ENCODE peak calls at places on chromosomes 12 and 14, in seven cellular contexts. One of them, this sample, is unnamed.

GRCh38 chr12:6369916-6370575 is 5.3 kb downstream of the SCNN1A start:
- DNase-seq in GM13976: no peak
- DNase-seq in colonic mucosa: no peak
- DNase-seq in amniotic epithelial cell: peak
- DNase-seq in fibroblast of lung: peak
- DNase-seq in WTC11: no peak
- DNase-seq in AG04450: no peak
- DNase-seq in this sample: no peak

GRCh38 chr12:130988261-130989175 is 34.8 kb downstream of the ADGRD1 start:
- DNase-seq in WTC11: no peak
- DNase-seq in fibroblast of lung: no peak
- DNase-seq in amniotic epithelial cell: no peak
- DNase-seq in colonic mucosa: no peak
- DNase-seq in GM13976: no peak
- DNase-seq in AG04450: no peak
- DNase-seq in this sample: no peak

GRCh38 chr12:130875193-130875592 is 3.3 kb downstream of the RAN start:
- DNase-seq in GM13976: no peak
- DNase-seq in amniotic epithelial cell: no peak
- DNase-seq in WTC11: no peak
- DNase-seq in AG04450: no peak
- DNase-seq in fibroblast of lung: no peak
- DNase-seq in colonic mucosa: no peak
- DNase-seq in this sample: no peak

GRCh38 chr12:43396671-43397070 is 155.3 kb downstream of the ADAMTS20 start:
- DNase-seq in colonic mucosa: no peak
- DNase-seq in WTC11: no peak
- DNase-seq in GM13976: no peak
- DNase-seq in AG04450: no peak
- DNase-seq in amniotic epithelial cell: no peak
- DNase-seq in fibroblast of lung: no peak
- DNase-seq in this sample: no peak

GRCh38 chr12:55955800-55956508 is 9.9 kb downstream of the PMEL start:
- DNase-seq in GM13976: no peak
- DNase-seq in fibroblast of lung: peak
- DNase-seq in AG04450: no peak
- DNase-seq in amniotic epithelial cell: peak
- DNase-seq in WTC11: no peak
- DNase-seq in colonic mucosa: no peak
- DNase-seq in this sample: peak

GRCh38 chr12:91511795-91512420 is 329.3 kb upstream of the DCN start:
- DNase-seq in AG04450: no peak
- DNase-seq in WTC11: no peak
- DNase-seq in amniotic epithelial cell: no peak
- DNase-seq in colonic mucosa: no peak
- DNase-seq in fibroblast of lung: no peak
- DNase-seq in GM13976: no peak
- DNase-seq in this sample: no peak

GRCh38 chr12:114166360-114166759 is 200.2 kb upstream of the RBM19 start:
- DNase-seq in colonic mucosa: no peak
- DNase-seq in amniotic epithelial cell: peak
- DNase-seq in WTC11: peak
- DNase-seq in fibroblast of lung: peak
- DNase-seq in AG04450: peak
- DNase-seq in GM13976: peak
- DNase-seq in this sample: no peak

GRCh38 chr12:53600490-53601295 is 25.5 kb downstream of the ATF7 start:
- DNase-seq in fibroblast of lung: no peak
- DNase-seq in colonic mucosa: no peak
- DNase-seq in WTC11: no peak
- DNase-seq in AG04450: no peak
- DNase-seq in GM13976: no peak
- DNase-seq in amniotic epithelial cell: no peak
- DNase-seq in this sample: no peak

GRCh38 chr12:95623554-95624170 is 72.4 kb upstream of the USP44 start:
- DNase-seq in WTC11: peak
- DNase-seq in AG04450: peak
- DNase-seq in fibroblast of lung: peak
- DNase-seq in colonic mucosa: peak
- DNase-seq in amniotic epithelial cell: peak
- DNase-seq in GM13976: peak
- DNase-seq in this sample: peak

GRCh38 chr12:58372298-58372697 is 430.9 kb downstream of the ATP23 start:
- DNase-seq in fibroblast of lung: no peak
- DNase-seq in AG04450: no peak
- DNase-seq in WTC11: no peak
- DNase-seq in amniotic epithelial cell: no peak
- DNase-seq in colonic mucosa: no peak
- DNase-seq in GM13976: peak
- DNase-seq in this sample: no peak

GRCh38 chr12:117526756-117527479 is 165.5 kb upstream of the NOS1 start:
- DNase-seq in AG04450: no peak
- DNase-seq in WTC11: no peak
- DNase-seq in amniotic epithelial cell: no peak
- DNase-seq in colonic mucosa: no peak
- DNase-seq in fibroblast of lung: no peak
- DNase-seq in GM13976: no peak
- DNase-seq in this sample: no peak

GRCh38 chr14:99769123-99769522 is 24.1 kb upstream of the EML1 start:
- DNase-seq in amniotic epithelial cell: no peak
- DNase-seq in GM13976: no peak
- DNase-seq in AG04450: no peak
- DNase-seq in colonic mucosa: no peak
- DNase-seq in WTC11: no peak
- DNase-seq in fibroblast of lung: no peak
- DNase-seq in this sample: no peak

GRCh38 chr12:74337951-74338350 is 199.7 kb upstream of the ATXN7L3B start:
- DNase-seq in colonic mucosa: no peak
- DNase-seq in GM13976: no peak
- DNase-seq in fibroblast of lung: peak
- DNase-seq in amniotic epithelial cell: peak
- DNase-seq in AG04450: peak
- DNase-seq in WTC11: no peak
- DNase-seq in this sample: no peak